ENCODE peak calls at places on chromosomes 3 and 15, in ten cellular contexts. H, D, A, Z, R, M, Q, C, B and J are unnamed samples.

GRCh38 chr3:198079771-198080520 is 119.9 kb downstream of the LMLN start:
- DNase-seq in H (no peak), D (peak; percentile 12), A (no peak), Z (no peak), R (no peak), M (peak; percentile 18), Q (no peak), C (peak; percentile 18), B (no peak), J (no peak)

GRCh38 chr3:51710631-51711351 is 3.9 kb downstream of the GRM2 start:
- DNase-seq in H (no peak), D (no peak), A (no peak), Z (no peak), R (peak; percentile 36), M (no peak), Q (no peak), C (peak; percentile 16), B (no peak), J (no peak)

GRCh38 chr15:99906793-99907192 is 173.6 kb upstream of the LYSMD4 start:
- DNase-seq in H (no peak), D (no peak), A (no peak), Z (no peak), R (no peak), M (no peak), Q (no peak), C (no peak), B (no peak), J (no peak)

GRCh38 chr15:94400521-94401290 is 169.3 kb downstream of the MCTP2 start:
- DNase-seq in H (no peak), D (no peak), A (no peak), Z (no peak), R (no peak), M (no peak), Q (no peak), C (no peak), B (no peak), J (no peak)

GRCh38 chr15:26759991-26760390 is 12.9 kb downstream of the GABRB3 start:
- DNase-seq in H (no peak), D (no peak), A (no peak), Z (no peak), R (no peak), M (no peak), Q (no peak), C (no peak), B (no peak), J (no peak)

GRCh38 chr3:64916937-64917336 is 229.1 kb upstream of the ADAMTS9 start:
- DNase-seq in H (no peak), D (no peak), A (no peak), Z (no peak), R (no peak), M (no peak), Q (no peak), C (no peak), B (no peak), J (no peak)

GRCh38 chr3:169390741-169391300 is 272.7 kb downstream of the MECOM start:
- DNase-seq in H (no peak), D (no peak), A (no peak), Z (no peak), R (peak; percentile 72), M (no peak), Q (no peak), C (no peak), B (no peak), J (no peak)

GRCh38 chr3:117903226-117903625 is 1131.4 kb downstream of the IGSF11 start:
- DNase-seq in H (no peak), D (no peak), A (peak; percentile 43), Z (no peak), R (no peak), M (no peak), Q (peak; percentile 80), C (no peak), B (no peak), J (no peak)

GRCh38 chr15:90031231-90031791 is 30.2 kb downstream of the ZNF710 start:
- DNase-seq in H (no peak), D (no peak), A (peak; percentile 58), Z (no peak), R (no peak), M (no peak), Q (no peak), C (no peak), B (no peak), J (no peak)

GRCh38 chr3:194279701-194280360 is 71.3 kb downstream of the CPN2 start:
- DNase-seq in H (no peak), D (no peak), A (no peak), Z (no peak), R (no peak), M (no peak), Q (no peak), C (no peak), B (no peak), J (peak; percentile 13)

GRCh38 chr3:19124752-19125151 is 23.6 kb upstream of the KCNH8 start:
- DNase-seq in H (no peak), D (no peak), A (no peak), Z (no peak), R (no peak), M (no peak), Q (no peak), C (no peak), B (no peak), J (no peak)